ENCODE peak calls at places on chromosomes 7 and 10, in four cellular contexts. G is heart right ventricle; T is effector memory CD4-positive, alpha-beta T cell; F is fibroblast of lung. I is an unnamed sample. For H3K4me1, the result is how much of the 10 kb centered on the place peaks cover.

GRCh38 chr7:84452618-84453017 is 258.0 kb upstream of the SEMA3A start:
- DNase-seq in G (no peak), T (no peak), F (no peak), I (no peak)

GRCh38 chr7:91193141-91193540 is 71.1 kb upstream of the FZD1 start:
- DNase-seq in G (no peak), T (no peak), F (peak), I (no peak)

GRCh38 chr10:29535012-29535777 is 99.6 kb downstream of the SVIL start:
- DNase-seq in T (no peak), F (peak), G (no peak), I (no peak)

GRCh38 chr10:130513686-130514476 is 377.7 kb downstream of the GLRX3 start:
- DNase-seq in T (no peak), F (no peak), G (no peak), I (no peak)

GRCh38 chr10:49379596-49380410 is 16.1 kb downstream of the DRGX start:
- DNase-seq in F (no peak), G (no peak), T (no peak), I (no peak)

GRCh38 chr7:75888464-75889222 is 9.8 kb downstream of the RHBDD2 start:
- DNase-seq in F (peak), T (no peak), G (peak), I (no peak)

GRCh38 chr7:28481131-28481926 is 69.0 kb downstream of the CREB5 start:
- DNase-seq in T (no peak), F (peak), G (no peak), I (no peak)

GRCh38 chr10:120727001-120727400 is 124.2 kb upstream of the WDR11 start:
- DNase-seq in F (peak), G (no peak), T (no peak), I (no peak)

GRCh38 chr10:90417056-90417455 is 440.8 kb downstream of the HTR7 start:
- DNase-seq in G (no peak), F (peak), T (no peak), I (no peak)
- H3K27ac ChIP-seq in G (no peak), F (peak), T (no peak), I (no peak)

GRCh38 chr10:74082319-74082718 is 68.3 kb downstream of the AP3M1 start:
- DNase-seq in T (no peak), F (no peak), G (no peak), I (no peak)
- H3K4me1 ChIP-seq in T (under half), F (under half), G (under half), I (under half)

GRCh38 chr7:136034132-136034531 is 57.0 kb upstream of the MTPN start:
- DNase-seq in F (no peak), T (no peak), G (no peak), I (no peak)
- H3K27ac ChIP-seq in F (no peak), T (no peak), G (peak), I (no peak)

DNA sequence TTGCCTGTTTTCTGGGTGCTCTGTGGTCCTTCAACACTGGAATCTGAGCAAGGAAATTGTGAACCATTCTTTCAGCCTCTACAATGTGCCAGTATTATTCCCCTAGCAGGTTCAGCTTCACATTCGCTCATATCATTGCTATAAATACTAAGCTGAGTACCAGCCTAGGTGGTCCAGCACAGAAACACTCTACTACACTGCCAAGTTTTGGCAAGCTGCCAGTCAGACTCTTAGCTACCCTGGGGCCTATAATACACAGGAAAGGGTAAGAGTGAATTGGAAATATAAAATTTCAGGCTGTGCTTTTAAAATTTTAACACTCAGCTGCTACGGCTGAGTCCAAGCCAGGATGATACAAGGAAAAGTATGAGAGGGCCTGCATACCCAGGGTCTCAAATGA is 49.9 kb upstream of the PPP1R3A start:
- DNase-seq in T (no peak), G (no peak), F (no peak), I (no peak)
- H3K4me1 ChIP-seq in T (under half), G (under half), F (under half), I (under half)

GRCh38 chr7:157826566-157826965 is 489.8 kb downstream of the DNAJB6 start:
- DNase-seq in T (no peak), F (no peak), G (no peak), I (no peak)
- H3K27ac ChIP-seq in T (no peak), F (no peak), G (no peak), I (no peak)

I was measured in CD8-positive, alpha-beta memory T cell.